ENCODE peak calls at places on chromosomes 16 and 17, in seven cellular contexts. H, Z, J, U, C, T and R are unnamed samples.

GRCh38 chr17:37359682-37360188 is 16.1 kb upstream of the C17orf78 start:
- DNase-seq in H (no peak), Z (no peak), J (no peak), U (no peak), C (no peak), T (no peak), R (no peak)

GRCh38 chr17:52828621-52829020 is 670.1 kb upstream of the CA10 start:
- DNase-seq in H (no peak), Z (peak), J (no peak), U (no peak), C (no peak), T (no peak), R (no peak)

GRCh38 chr17:47192549-47192948 is 3.5 kb upstream of the CDC27 start:
- DNase-seq in H (peak), Z (peak), J (peak), U (no peak), C (no peak), T (peak), R (no peak)

GRCh38 chr16:1486551-1487390 is 2.0 kb downstream of the PTX4 start:
- DNase-seq in H (no peak), Z (no peak), J (no peak), U (no peak), C (no peak), T (no peak), R (no peak)

GRCh38 chr16:67562526-67562917 is at the start of gene CTCF:
- DNase-seq in H (peak), Z (peak), J (no peak), U (peak), C (no peak), T (peak), R (peak)

GRCh38 chr16:54657709-54658102 is 273.0 kb upstream of the IRX5 start:
- DNase-seq in H (no peak), Z (no peak), J (no peak), U (no peak), C (no peak), T (no peak), R (no peak)

GRCh38 chr17:38421224-38421841 is 6.9 kb upstream of the ARHGAP23 start:
- DNase-seq in H (peak), Z (no peak), J (no peak), U (no peak), C (no peak), T (no peak), R (no peak)

GRCh38 chr16:5928476-5929055 is 831.0 kb upstream of the EEF2KMT start:
- DNase-seq in H (no peak), Z (no peak), J (no peak), U (no peak), C (peak), T (no peak), R (no peak)

GRCh38 chr17:73462830-73463229 is 151.0 kb upstream of the CDC42EP4 start:
- DNase-seq in H (no peak), Z (no peak), J (no peak), U (no peak), C (no peak), T (no peak), R (no peak)